ENCODE peak calls at places on chromosome 12, in six cellular contexts. U is dorsolateral prefrontal cortex; F is activated T-cell treated with anti-CD3 and anti-CD28 coated beads, Interleukin-2, amount 50 U/mL, for 72 hours; B is esophagus squamous epithelium; G is GM23248; V is hypothalamus. R is an unnamed sample.

GRCh38 chr12:50185975-50186663 is 18.9 kb upstream of the CERS5 start:
- DNase-seq in U (no peak), F (no peak), B (no peak), G (peak), V (no peak), R (no peak)

GRCh38 chr12:43978546-43978945 is 142.7 kb downstream of the TMEM117 start:
- DNase-seq in U (no peak), F (no peak), B (no peak), G (no peak), V (no peak), R (no peak)

GRCh38 chr12:96912261-96912660 is 5.2 kb downstream of the NEDD1 start:
- DNase-seq in U (no peak), F (no peak), B (no peak), G (no peak), V (no peak), R (no peak)

GRCh38 chr12:105977256-105978051 is 161.3 kb downstream of the NUAK1 start:
- DNase-seq in U (no peak), F (no peak), B (no peak), G (peak), V (no peak), R (no peak)

GRCh38 chr12:106149096-106149784 is 10.5 kb upstream of the NUAK1 start:
- DNase-seq in U (no peak), F (no peak), B (no peak), G (peak), V (no peak), R (no peak)

GRCh38 chr12:1273051-1273450 is 282.0 kb downstream of the ERC1 start:
- DNase-seq in U (no peak), F (no peak), B (no peak), G (peak), V (no peak), R (no peak)

GRCh38 chr12:47868041-47868440 is 36.8 kb downstream of the VDR start:
- DNase-seq in U (no peak), F (no peak), B (no peak), G (no peak), V (no peak), R (no peak)

GRCh38 chr12:132215644-132215989 is 71.4 kb downstream of the NOC4L start:
- DNase-seq in U (no peak), F (no peak), B (no peak), G (no peak), V (no peak), R (no peak)

GRCh38 chr12:115722181-115722580 is 555.3 kb downstream of the MED13L start:
- DNase-seq in U (no peak), F (no peak), B (no peak), G (no peak), V (no peak), R (no peak)

GRCh38 chr12:51871918-51872688 is 15.8 kb upstream of the ANKRD33 start:
- DNase-seq in U (peak), F (no peak), B (no peak), G (no peak), V (no peak), R (no peak)

R was measured in cortex of kidney.